ENCODE peak calls at places on chromosomes 2 and 18, in ten cellular contexts. I, V, J, X, Q, P, H, K, D and N are unnamed samples.

GRCh38 chr18:51391215-51391614 is 193.7 kb upstream of the MEX3C start:
- DNase-seq in I (no peak), V (no peak), J (no peak), X (no peak), Q (no peak), P (no peak), H (no peak), K (no peak), D (no peak), N (no peak)

GRCh38 chr2:78979380-78980238 is 45.9 kb upstream of the REG3G start:
- DNase-seq in I (no peak), V (no peak), J (no peak), X (no peak), Q (peak), P (peak), H (peak), K (no peak), D (no peak), N (no peak)

GRCh38 chr2:152335851-152336102 is 803 bp downstream of the FMNL2 start:
- DNase-seq in I (no peak), V (no peak), J (no peak), X (no peak), Q (no peak), P (no peak), H (peak), K (no peak), D (no peak), N (no peak)

GRCh38 chr2:142588269-142588668 is 289.2 kb upstream of the KYNU start:
- DNase-seq in I (no peak), V (no peak), J (no peak), X (no peak), Q (no peak), P (no peak), H (no peak), K (no peak), D (no peak), N (no peak)

GRCh38 chr2:86201951-86202692 is 2.9 kb downstream of the MRPL35 start:
- DNase-seq in I (no peak), V (no peak), J (no peak), X (no peak), Q (no peak), P (no peak), H (no peak), K (no peak), D (no peak), N (no peak)

GRCh38 chr2:240619506-240620148 is 5.7 kb upstream of the GPR35 start:
- DNase-seq in I (no peak), V (no peak), J (no peak), X (no peak), Q (no peak), P (no peak), H (no peak), K (no peak), D (no peak), N (no peak)

GRCh38 chr2:231563378-231563961 is 29.2 kb upstream of the TEX44 start:
- DNase-seq in I (no peak), V (peak), J (no peak), X (no peak), Q (peak), P (peak), H (peak), K (no peak), D (no peak), N (peak)

GRCh38 chr18:10376735-10377134 is 77.7 kb upstream of the APCDD1 start:
- DNase-seq in I (no peak), V (no peak), J (no peak), X (no peak), Q (no peak), P (no peak), H (no peak), K (no peak), D (no peak), N (peak)

GRCh38 chr18:5515007-5515744 is 28.6 kb downstream of the EPB41L3 start:
- DNase-seq in I (no peak), V (no peak), J (no peak), X (no peak), Q (no peak), P (no peak), H (no peak), K (no peak), D (no peak), N (no peak)

GRCh38 chr2:101912545-101912944 is 79.2 kb upstream of the IL1R2 start:
- DNase-seq in I (no peak), V (no peak), J (no peak), X (no peak), Q (no peak), P (no peak), H (no peak), K (no peak), D (no peak), N (no peak)

GRCh38 chr2:188279093-188279445 is 12.6 kb upstream of the GULP1 start:
- DNase-seq in I (no peak), V (no peak), J (no peak), X (no peak), Q (peak), P (no peak), H (no peak), K (no peak), D (no peak), N (no peak)

GRCh38 chr2:195633974-195634373 is 23.1 kb upstream of the SLC39A10 start:
- DNase-seq in I (no peak), V (no peak), J (no peak), X (no peak), Q (no peak), P (no peak), H (no peak), K (no peak), D (no peak), N (no peak)

GRCh38 chr2:219207884-219208740 is 1.5 kb downstream of the ZFAND2B start:
- DNase-seq in I (no peak), V (no peak), J (no peak), X (no peak), Q (no peak), P (no peak), H (no peak), K (no peak), D (no peak), N (no peak)

GRCh38 chr2:237790353-237790752 is 8.2 kb upstream of the RBM44 start:
- DNase-seq in I (no peak), V (peak), J (no peak), X (no peak), Q (no peak), P (no peak), H (no peak), K (no peak), D (no peak), N (no peak)

GRCh38 chr2:44137872-44138551 is 30.7 kb upstream of the PPM1B start:
- DNase-seq in I (no peak), V (no peak), J (no peak), X (no peak), Q (no peak), P (no peak), H (no peak), K (no peak), D (no peak), N (no peak)

GRCh38 chr2:9753276-9753600 is 90.0 kb upstream of the TAF1B start:
- DNase-seq in I (no peak), V (peak), J (no peak), X (peak), Q (peak), P (no peak), H (no peak), K (peak), D (peak), N (peak)

GRCh38 chr2:48397846-48398245 is 132.1 kb upstream of the STON1 start:
- DNase-seq in I (no peak), V (no peak), J (no peak), X (no peak), Q (peak), P (no peak), H (no peak), K (no peak), D (no peak), N (no peak)

GRCh38 chr18:51610481-51610880 is 413.0 kb upstream of the MEX3C start:
- DNase-seq in I (no peak), V (no peak), J (no peak), X (no peak), Q (no peak), P (no peak), H (no peak), K (no peak), D (no peak), N (no peak)

GRCh38 chr2:39981877-39982276 is 202.8 kb upstream of the THUMPD2 start:
- DNase-seq in I (no peak), V (no peak), J (no peak), X (no peak), Q (no peak), P (no peak), H (no peak), K (no peak), D (no peak), N (no peak)

GRCh38 chr2:161010503-161010902 is 149.7 kb upstream of the TANK start:
- DNase-seq in I (no peak), V (no peak), J (no peak), X (no peak), Q (no peak), P (no peak), H (no peak), K (no peak), D (no peak), N (no peak)

GRCh38 chr2:42092084-42092996 is 44.5 kb downstream of the PKDCC start:
- DNase-seq in I (no peak), V (no peak), J (no peak), X (no peak), Q (peak), P (peak), H (no peak), K (no peak), D (no peak), N (no peak)

GRCh38 chr2:198448803-198449202 is 644.4 kb downstream of the PLCL1 start:
- DNase-seq in I (no peak), V (no peak), J (no peak), X (no peak), Q (no peak), P (no peak), H (no peak), K (no peak), D (no peak), N (no peak)

GRCh38 chr2:174985624-174986023 is 19.6 kb downstream of the CHN1 start:
- DNase-seq in I (no peak), V (peak), J (no peak), X (no peak), Q (peak), P (peak), H (no peak), K (no peak), D (no peak), N (no peak)

GRCh38 chr2:174570325-174570958 is 27.2 kb downstream of the WIPF1 start:
- DNase-seq in I (no peak), V (no peak), J (no peak), X (no peak), Q (no peak), P (no peak), H (no peak), K (no peak), D (no peak), N (no peak)

GRCh38 chr2:169775765-169776482 is 22.7 kb upstream of the SSB start:
- DNase-seq in I (no peak), V (no peak), J (no peak), X (no peak), Q (no peak), P (no peak), H (no peak), K (no peak), D (no peak), N (no peak)

GRCh38 chr2:8324164-8324848 is 357.6 kb upstream of the ID2 start:
- DNase-seq in I (no peak), V (no peak), J (no peak), X (no peak), Q (no peak), P (no peak), H (no peak), K (no peak), D (no peak), N (no peak)

GRCh38 chr2:84719434-84719833 is 161.4 kb downstream of the TRABD2A start:
- DNase-seq in I (no peak), V (no peak), J (no peak), X (no peak), Q (no peak), P (no peak), H (no peak), K (no peak), D (no peak), N (no peak)

GRCh38 chr18:37321578-37322496 is 243.8 kb downstream of the CELF4 start:
- DNase-seq in I (no peak), V (no peak), J (no peak), X (no peak), Q (peak), P (no peak), H (no peak), K (no peak), D (no peak), N (no peak)

GRCh38 chr18:23528580-23529472 is 25.5 kb downstream of the RMC1 start:
- DNase-seq in I (no peak), V (no peak), J (no peak), X (no peak), Q (no peak), P (no peak), H (no peak), K (no peak), D (no peak), N (peak)

GRCh38 chr2:239391286-239392071 is 9.3 kb downstream of the HDAC4 start:
- DNase-seq in I (no peak), V (no peak), J (no peak), X (no peak), Q (no peak), P (no peak), H (no peak), K (no peak), D (no peak), N (no peak)